ENCODE peak calls at places on chromosomes 1 and 21, in six cellular contexts. M is GM12878, Y is IMR-90, H is K562, T is A549, V is SK-N-SH. N is an unnamed sample.

GRCh38 chr1:77024500-77024899 is 157.2 kb downstream of the ST6GALNAC5 start:
- DNase-seq in M (no peak), Y (no peak), H (no peak), T (no peak), V (no peak), N (peak)

GRCh38 chr1:192980856-192981255 is 78.3 kb downstream of the UCHL5 start:
- DNase-seq in M (no peak), Y (peak), H (no peak), T (no peak), V (no peak), N (no peak)

GRCh38 chr1:161487483-161487827 is 17.8 kb upstream of the FCGR2A start:
- DNase-seq in M (no peak), Y (peak), H (peak), T (no peak), V (no peak), N (no peak)

GRCh38 chr1:27418326-27418761 is 25.9 kb downstream of the GPR3 start:
- DNase-seq in M (no peak), Y (peak), H (peak), T (peak), V (no peak), N (no peak)

GRCh38 chr1:31795096-31795675 is 20.6 kb downstream of the SPOCD1 start:
- DNase-seq in M (no peak), Y (no peak), H (no peak), T (no peak), V (no peak), N (no peak)

GRCh38 chr1:115239148-115239820 is 98.8 kb downstream of the NGF start:
- DNase-seq in M (no peak), Y (peak), H (no peak), T (no peak), V (no peak), N (no peak)

GRCh38 chr1:19289244-19289643 is 674 bp upstream of the AKR7A3 start:
- DNase-seq in M (no peak), Y (no peak), H (no peak), T (no peak), V (no peak), N (no peak)

GRCh38 chr1:113976609-113977278 is 2.5 kb upstream of the OLFML3 start:
- DNase-seq in M (no peak), Y (peak), H (peak), T (no peak), V (peak), N (peak)

GRCh38 chr1:214558002-214558770 is 6.8 kb upstream of the PTPN14 start:
- DNase-seq in M (no peak), Y (peak), H (no peak), T (peak), V (no peak), N (no peak)

GRCh38 chr1:12327566-12327965 is 97.7 kb downstream of the VPS13D start:
- DNase-seq in M (no peak), Y (no peak), H (no peak), T (no peak), V (no peak), N (no peak)

GRCh38 chr1:207805841-207806421 is 54.1 kb downstream of the CD46 start:
- DNase-seq in M (no peak), Y (peak), H (peak), T (peak), V (no peak), N (no peak)

GRCh38 chr1:181423301-181423918 is 59.9 kb upstream of the CACNA1E start:
- DNase-seq in M (no peak), Y (peak), H (peak), T (peak), V (peak), N (peak)

GRCh38 chr1:64984106-64984505 is 17.8 kb upstream of the JAK1 start:
- DNase-seq in M (no peak), Y (no peak), H (peak), T (no peak), V (no peak), N (no peak)

GRCh38 chr1:119622694-119623515 is 25.2 kb downstream of the ZNF697 start:
- DNase-seq in M (no peak), Y (no peak), H (no peak), T (no peak), V (no peak), N (no peak)

GRCh38 chr1:188499690-188500089 is 1670.9 kb downstream of the PLA2G4A start:
- DNase-seq in M (no peak), Y (peak), H (no peak), T (no peak), V (no peak), N (no peak)

GRCh38 chr1:199010492-199010891 is 371.7 kb downstream of the PTPRC start:
- DNase-seq in M (no peak), Y (no peak), H (no peak), T (no peak), V (no peak), N (no peak)

GRCh38 chr1:21338568-21339401 is 48.5 kb upstream of the ECE1 start:
- DNase-seq in M (no peak), Y (peak), H (no peak), T (peak), V (no peak), N (peak)

GRCh38 chr1:26537951-26538352 is 8.4 kb downstream of the RPS6KA1 start:
- DNase-seq in M (no peak), Y (peak), H (peak), T (peak), V (no peak), N (peak)

GRCh38 chr1:204073837-204074273 is 940 bp downstream of the SOX13 start:
- DNase-seq in M (no peak), Y (no peak), H (no peak), T (peak), V (no peak), N (no peak)

GRCh38 chr1:175735144-175735543 is 8.3 kb downstream of the TNR start:
- DNase-seq in M (no peak), Y (no peak), H (no peak), T (no peak), V (no peak), N (no peak)

GRCh38 chr21:41398831-41399230 is 27.2 kb upstream of the MX1 start:
- DNase-seq in M (no peak), Y (no peak), H (no peak), T (no peak), V (no peak), N (no peak)

GRCh38 chr1:88029142-88029541 is 654.9 kb upstream of the PKN2 start:
- DNase-seq in M (no peak), Y (peak), H (no peak), T (peak), V (no peak), N (peak)

GRCh38 chr1:198699167-198700015 is 60.6 kb downstream of the PTPRC start:
- DNase-seq in M (no peak), Y (peak), H (peak), T (peak), V (no peak), N (peak)

GRCh38 chr1:64515427-64515826 is 45.5 kb downstream of the CACHD1 start:
- DNase-seq in M (no peak), Y (peak), H (no peak), T (no peak), V (no peak), N (no peak)

GRCh38 chr1:29033829-29034466 is 89.8 kb downstream of the TMEM200B start:
- DNase-seq in M (peak), Y (peak), H (peak), T (peak), V (peak), N (peak)

GRCh38 chr1:184389446-184389845 is 2.6 kb downstream of the C1orf21 start:
- DNase-seq in M (no peak), Y (peak), H (no peak), T (no peak), V (no peak), N (no peak)

GRCh38 chr1:16127676-16128337 is 28.1 kb downstream of the EPHA2 start:
- DNase-seq in M (no peak), Y (no peak), H (no peak), T (no peak), V (peak), N (no peak)

GRCh38 chr1:117284408-117285215 is 73.9 kb upstream of the VTCN1 start:
- DNase-seq in M (no peak), Y (peak), H (peak), T (peak), V (peak), N (peak)
- TF ChIP-seq SMC3 in M (no peak), Y (peak), H (peak), T (peak), V (peak), N (peak)

GRCh38 chr1:202586018-202586821 is 124.0 kb downstream of the SYT2 start:
- DNase-seq in M (peak), Y (peak), H (peak), T (no peak), V (peak), N (peak)
- TF ChIP-seq SMC3 in M (no peak), Y (no peak), H (no peak), T (no peak), V (no peak), N (no peak)

GRCh38 chr21:46038341-46038829 is 56.8 kb downstream of the COL6A1 start:
- DNase-seq in M (no peak), Y (no peak), H (no peak), T (no peak), V (no peak), N (no peak)

GRCh38 chr21:46039891-46040660 is 57.8 kb upstream of the COL6A2 start:
- DNase-seq in M (no peak), Y (no peak), H (no peak), T (no peak), V (no peak), N (no peak)

GRCh38 chr21:46040707-46041106 is 57.2 kb upstream of the COL6A2 start:
- DNase-seq in M (no peak), Y (no peak), H (peak), T (no peak), V (no peak), N (no peak)

GRCh38 chr21:46037338-46038325 is 56.1 kb downstream of the COL6A1 start:
- DNase-seq in M (no peak), Y (no peak), H (no peak), T (no peak), V (no peak), N (no peak)

DNA sequence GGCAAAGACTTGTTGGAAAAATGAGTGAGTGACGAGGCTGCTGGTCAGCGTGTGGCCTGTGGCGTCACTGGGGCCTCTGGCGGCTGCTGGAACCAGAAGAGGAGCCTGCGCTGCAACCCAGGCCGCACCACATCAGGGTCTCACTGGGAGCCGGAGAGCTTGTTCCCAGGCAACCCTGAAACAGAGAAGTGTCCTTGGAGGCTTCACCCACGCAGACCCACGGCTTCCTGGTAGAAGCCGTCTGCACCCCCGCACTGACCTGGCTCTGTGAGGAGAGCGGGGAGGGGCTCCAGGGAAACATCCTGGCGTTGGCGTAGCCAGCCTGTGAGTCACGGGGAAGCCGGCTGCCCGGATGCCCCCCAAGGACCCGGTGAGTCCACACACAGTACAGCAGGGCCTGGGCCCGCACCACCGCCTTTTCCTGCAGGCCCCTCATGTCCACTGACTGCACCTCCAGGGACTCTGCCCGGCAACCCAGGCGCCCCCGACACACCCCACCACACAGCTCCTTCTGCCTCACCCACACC is 57.4 kb downstream of the COL6A1 start:
- DNase-seq in M (no peak), Y (peak), H (peak), T (no peak), V (no peak), N (no peak)
- TF ChIP-seq SMC3 in M (no peak), Y (no peak), H (no peak), T (no peak), V (no peak), N (no peak)

GRCh38 chr1:212700892-212701819 is 1.5 kb upstream of the BATF3 start:
- DNase-seq in M (no peak), Y (peak), H (peak), T (peak), V (peak), N (no peak)
- TF ChIP-seq SMC3 in M (no peak), Y (no peak), H (no peak), T (no peak), V (no peak), N (no peak)

GRCh38 chr1:102107441-102107840 is 110.7 kb upstream of the OLFM3 start:
- DNase-seq in M (no peak), Y (no peak), H (no peak), T (no peak), V (no peak), N (no peak)
- TF ChIP-seq SMC3 in M (no peak), Y (no peak), H (no peak), T (no peak), V (no peak), N (no peak)

N was measured in HepG2.